ENCODE peak calls at places on chromosomes 6 and 20, in four cellular contexts. A is HepG2, I is WTC11, S is K562. T is an unnamed sample.

GRCh38 chr6:167782698-167783517 is 43.8 kb upstream of the AFDN start:
- DNase-seq in I (no peak), S (no peak), A (peak), T (no peak)

GRCh38 chr6:26552640-26553189 is 14.5 kb downstream of the HMGN4 start:
- DNase-seq in I (no peak), S (no peak), A (no peak), T (no peak)

GRCh38 chr6:16129623-16130243 is 847 bp downstream of the MYLIP start:
- DNase-seq in I (peak), S (peak), A (no peak), T (no peak)

GRCh38 chr6:109441069-109441816 is 719 bp downstream of the SMPD2 start:
- DNase-seq in S (peak), A (peak), I (peak), T (peak)

GRCh38 chr6:125945378-125946141 is 11.0 kb upstream of the HINT3 start:
- DNase-seq in S (peak), I (no peak), A (peak), T (peak)

GRCh38 chr6:7106215-7106751 is 1.5 kb upstream of the RREB1 start:
- DNase-seq in S (peak), A (peak), I (no peak), T (no peak)

GRCh38 chr20:25242231-25242630 is 5.7 kb upstream of the PYGB start:
- DNase-seq in A (no peak), S (no peak), I (no peak), T (no peak)

GRCh38 chr6:15715060-15715459 is 52.2 kb upstream of the DTNBP1 start:
- DNase-seq in A (no peak), S (no peak), I (no peak), T (no peak)

GRCh38 chr20:61731363-61732181 is 334.1 kb downstream of the TAF4 start:
- DNase-seq in S (no peak), A (no peak), I (no peak), T (peak)

GRCh38 chr6:122198922-122199321 is 200.5 kb upstream of the HSF2 start:
- DNase-seq in I (no peak), S (no peak), A (no peak), T (no peak)

GRCh38 chr20:47380481-47380880 is 24.0 kb upstream of the ZMYND8 start:
- DNase-seq in A (no peak), S (no peak), I (no peak), T (no peak)

GRCh38 chr6:43461936-43462335 is 6.6 kb upstream of the DLK2 start:
- DNase-seq in A (no peak), S (no peak), I (no peak), T (no peak)

GRCh38 chr20:48006036-48006833 is 221.0 kb upstream of the SULF2 start:
- DNase-seq in A (no peak), I (no peak), S (no peak), T (no peak)

GRCh38 chr20:17427646-17428045 is 103.5 kb downstream of the BFSP1 start:
- DNase-seq in S (no peak), I (no peak), A (no peak), T (no peak)

GRCh38 chr6:132511836-132512230 is 1.1 kb downstream of the STX7 start:
- DNase-seq in S (peak), I (no peak), A (no peak), T (no peak)

GRCh38 chr6:46040288-46040687 is 24.6 kb upstream of the CLIC5 start:
- DNase-seq in S (no peak), I (no peak), A (no peak), T (no peak)

GRCh38 chr6:114432380-114432779 is 89.6 kb upstream of the HS3ST5 start:
- DNase-seq in I (no peak), A (no peak), S (no peak), T (no peak)

GRCh38 chr6:32114853-32115252 is 5.7 kb upstream of the TNXB start:
- DNase-seq in A (no peak), I (no peak), S (no peak), T (no peak)

GRCh38 chr6:30360139-30360538 is 15.2 kb downstream of the RPP21 start:
- DNase-seq in I (no peak), S (no peak), A (no peak), T (no peak)

GRCh38 chr20:35404614-35405259 is 7.0 kb downstream of the UQCC1 start:
- DNase-seq in I (no peak), A (no peak), S (no peak), T (no peak)

GRCh38 chr20:34215711-34216381 is 25.4 kb upstream of the ASIP start:
- DNase-seq in S (peak), A (peak), I (peak), T (peak)

GRCh38 chr6:127402890-127403617 is 56.1 kb downstream of the KIAA0408 start:
- DNase-seq in A (no peak), S (no peak), I (no peak), T (no peak)

GRCh38 chr6:52123234-52123633 is 35.8 kb upstream of the PKHD1 start:
- DNase-seq in S (no peak), A (no peak), I (no peak), T (no peak)

GRCh38 chr6:138944412-138944811 is 43.6 kb downstream of the REPS1 start:
- DNase-seq in S (peak), A (no peak), I (no peak), T (peak)

GRCh38 chr6:152309648-152310047 is 327.5 kb downstream of the SYNE1 start:
- DNase-seq in S (no peak), I (no peak), A (no peak), T (no peak)

GRCh38 chr20:23147964-23148720 is 62.0 kb upstream of the CD93 start:
- DNase-seq in S (peak), I (no peak), A (peak), T (peak)

GRCh38 chr6:72622094-72622540 is 253 bp downstream of the KCNQ5 start:
- DNase-seq in S (peak), I (peak), A (no peak), T (peak)

GRCh38 chr6:84779380-84779779 is 15.0 kb upstream of the TBX18 start:
- DNase-seq in A (no peak), I (no peak), S (no peak), T (no peak)

GRCh38 chr6:155186052-155186658 is 77.7 kb upstream of the CLDN20 start:
- DNase-seq in I (no peak), S (no peak), A (no peak), T (no peak)

GRCh38 chr6:168033791-168034190 is 36.3 kb downstream of the KIF25 start:
- DNase-seq in S (no peak), A (no peak), I (no peak), T (no peak)

GRCh38 chr6:162198925-162199324 is 528.6 kb downstream of the PRKN start:
- DNase-seq in I (peak), S (no peak), A (peak), T (no peak)
- TF ChIP-seq USF2 in I (no peak), S (no peak), A (no peak), T (no peak)

DNA sequence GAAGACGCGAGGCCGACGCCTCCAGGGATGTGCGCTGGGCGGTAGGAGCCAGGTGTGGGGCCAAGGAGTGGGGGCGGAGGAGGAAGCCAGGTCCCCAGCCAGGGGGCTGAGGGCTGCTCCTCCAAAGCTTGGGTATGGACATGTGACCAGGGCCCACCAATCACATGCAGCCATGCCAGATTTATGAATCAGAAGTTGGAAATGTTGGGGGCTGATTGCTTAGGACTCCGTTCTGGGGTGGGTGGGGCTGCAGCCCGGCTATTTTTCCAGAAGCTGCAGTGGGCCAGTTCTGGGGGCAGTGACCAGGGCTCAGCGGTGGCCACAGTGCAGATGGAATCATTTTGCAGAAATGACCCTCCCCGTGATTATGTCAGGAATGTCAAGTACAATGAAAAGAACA is 96.0 kb downstream of the CEBPB start:
- DNase-seq in A (no peak), S (no peak), I (no peak), T (peak)
- TF ChIP-seq HMGXB4 in A (no peak), S (no peak), I (no peak), T (no peak)

GRCh38 chr6:102064142-102064541 is 670.6 kb downstream of the GRIK2 start:
- DNase-seq in I (no peak), A (no peak), S (no peak), T (no peak)
- TF ChIP-seq USF2 in I (no peak), A (no peak), S (no peak), T (no peak)

DNA sequence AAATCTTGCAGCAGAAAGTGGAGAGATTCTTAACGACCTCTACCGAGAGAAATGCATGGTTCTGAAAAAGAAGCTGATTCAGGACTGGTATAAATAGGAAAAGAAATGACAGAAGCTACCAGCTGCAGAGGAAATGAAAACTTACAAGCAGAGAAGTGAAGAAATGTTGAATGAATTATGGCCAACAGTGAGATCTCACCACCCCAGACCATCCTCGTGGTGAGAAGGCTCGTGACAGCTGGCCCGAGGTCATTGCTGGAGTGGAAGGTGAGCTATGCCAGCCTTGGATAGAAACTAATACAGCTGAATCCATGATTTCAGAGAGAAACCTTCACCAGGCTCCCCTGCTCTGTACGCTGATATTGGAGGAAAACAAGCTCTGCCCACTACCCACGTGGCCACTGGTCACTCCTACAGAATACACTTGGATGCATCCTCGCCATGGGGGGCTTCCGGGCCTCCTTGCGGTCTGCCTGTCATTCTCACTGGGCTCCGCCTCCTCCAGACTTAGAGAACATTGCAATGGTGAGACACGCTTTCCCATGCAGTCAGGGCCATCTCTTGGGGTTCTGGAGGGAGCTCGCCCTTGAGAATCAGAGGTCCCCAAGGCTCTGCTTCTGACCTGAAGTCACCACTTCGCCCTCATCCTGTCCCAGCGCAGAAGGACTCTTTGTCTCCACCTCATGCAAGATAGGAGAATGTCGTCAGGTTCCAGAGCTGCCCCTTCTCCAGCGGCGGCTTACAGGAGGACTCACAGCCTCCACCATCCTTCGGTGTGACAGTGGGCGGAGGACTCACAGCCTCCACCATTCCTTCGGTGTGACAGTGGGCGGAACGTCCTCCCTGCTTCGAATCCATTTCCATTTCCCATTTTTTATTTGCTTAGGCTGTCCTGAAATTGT is 10.6 kb upstream of the TUBB2B start:
- DNase-seq in A (no peak), S (peak), I (no peak), T (no peak)
- TF ChIP-seq HMGXB4 in A (no peak), S (no peak), I (no peak), T (no peak)

DNA sequence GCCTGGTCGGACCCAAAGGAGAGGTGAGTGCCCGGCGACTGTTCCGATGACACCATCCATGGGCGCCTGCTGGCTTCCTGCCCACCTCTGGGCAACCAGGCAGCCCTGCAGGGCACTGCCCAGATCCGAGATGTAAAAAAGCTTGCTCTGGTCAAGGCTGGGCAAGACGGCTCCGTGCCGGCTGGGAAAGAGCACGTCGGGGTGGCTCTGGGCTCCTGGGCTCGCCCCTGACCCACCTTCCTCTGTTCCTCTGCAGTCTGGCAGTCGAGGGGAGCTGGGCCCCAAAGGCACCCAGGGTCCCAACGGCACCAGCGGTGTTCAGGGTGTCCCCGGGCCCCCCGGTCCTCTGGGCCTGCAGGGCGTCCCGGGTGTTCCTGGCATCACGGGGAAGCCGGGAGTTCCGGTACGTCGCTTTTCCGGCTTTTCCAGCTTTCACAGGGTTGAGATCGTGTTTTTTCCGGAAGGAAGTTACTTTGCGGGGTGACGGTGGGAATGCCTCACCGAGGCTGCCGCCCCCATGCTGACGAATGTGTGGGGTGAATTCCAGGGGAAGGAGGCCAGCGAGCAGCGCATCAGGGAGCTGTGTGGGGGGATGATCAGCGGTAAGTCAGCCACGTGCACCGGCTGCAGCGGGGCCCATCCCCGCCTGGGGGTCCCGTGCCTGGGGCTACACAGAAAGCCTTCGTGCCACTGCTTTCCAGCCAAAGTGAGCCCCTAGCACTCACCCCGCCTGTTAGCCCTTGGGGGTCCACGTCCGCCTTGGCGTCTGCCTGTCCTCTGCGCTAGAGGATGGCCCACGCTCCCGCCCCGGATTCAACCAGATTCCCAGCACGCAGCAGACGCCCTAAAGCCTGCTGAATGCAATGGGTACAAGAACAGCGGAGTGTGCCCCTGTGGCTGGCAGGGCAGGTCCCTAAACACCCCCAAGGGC is 19.3 kb downstream of the COL9A3 start:
- DNase-seq in I (no peak), A (no peak), S (no peak), T (no peak)
- TF ChIP-seq USF2 in I (no peak), A (no peak), S (no peak), T (no peak)

GRCh38 chr6:148443798-148444560 is 101.3 kb downstream of the SASH1 start:
- DNase-seq in S (no peak), A (no peak), I (no peak), T (no peak)

GRCh38 chr6:148440021-148440420 is 97.4 kb downstream of the SASH1 start:
- DNase-seq in I (no peak), S (no peak), A (no peak), T (no peak)

GRCh38 chr6:148440877-148441453 is 98.3 kb downstream of the SASH1 start:
- DNase-seq in I (no peak), A (peak), S (no peak), T (peak)

GRCh38 chr6:148438593-148438992 is 96.0 kb downstream of the SASH1 start:
- DNase-seq in A (no peak), S (no peak), I (no peak), T (no peak)

GRCh38 chr6:148441454-148441911 is 98.8 kb downstream of the SASH1 start:
- DNase-seq in S (no peak), A (peak), I (no peak), T (peak)
- TF ChIP-seq HMGXB4 in S (no peak), A (no peak), I (no peak), T (no peak)

DNA sequence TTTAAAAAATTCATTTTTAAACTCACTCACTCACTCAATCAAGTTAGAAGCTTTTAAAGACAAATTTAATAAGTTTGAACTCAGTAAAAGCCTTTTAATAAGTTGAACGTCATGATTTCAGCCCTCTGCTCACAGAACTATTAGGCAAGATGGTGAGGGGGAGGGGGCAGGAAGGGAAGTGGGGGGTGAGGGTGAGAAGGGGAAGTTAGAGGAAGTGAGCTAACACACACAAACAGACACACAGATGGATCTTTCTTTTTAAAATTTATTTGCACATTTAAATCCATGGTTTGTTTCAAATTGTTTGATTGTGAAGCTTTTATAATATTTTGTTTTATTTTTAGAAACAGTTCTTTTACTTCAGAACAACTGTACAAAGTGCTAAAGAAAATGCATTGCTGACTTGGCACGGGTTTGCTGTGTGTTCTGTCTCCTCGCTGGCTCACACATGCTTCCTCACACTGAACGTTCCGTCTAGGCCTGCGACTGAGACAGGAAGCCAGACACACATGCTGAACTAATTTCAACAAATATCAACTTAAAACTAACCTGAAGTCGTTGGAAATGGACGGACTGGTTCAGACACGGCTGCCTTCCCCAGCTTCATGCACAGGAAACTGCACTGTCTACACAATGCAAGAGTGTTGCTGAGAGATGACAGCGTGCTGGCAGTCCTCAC is 7.9 kb upstream of the ZBP1 start:
- DNase-seq in S (no peak), A (no peak), I (no peak), T (no peak)
- TF ChIP-seq USF2 in S (no peak), A (no peak), I (no peak), T (no peak)

DNA sequence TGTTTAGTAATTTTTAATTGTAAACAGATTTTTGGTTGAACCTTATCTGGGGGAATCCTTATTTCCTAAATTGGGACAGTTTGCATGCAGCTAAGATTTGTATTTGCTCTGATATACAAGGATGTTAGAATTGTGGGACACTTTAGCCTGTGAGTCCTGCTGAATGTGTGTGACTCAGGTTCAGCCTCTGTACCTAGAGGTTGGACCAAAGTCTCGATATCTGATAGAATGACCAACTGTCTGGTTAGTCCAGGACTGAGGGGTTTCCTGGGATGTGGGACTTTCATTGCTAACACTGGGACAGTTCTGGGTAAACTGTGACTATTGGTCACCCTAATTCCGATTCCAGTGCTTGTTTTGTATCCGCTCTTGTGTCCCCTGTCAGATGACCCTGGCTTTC is 20.2 kb upstream of the TULP4 start:
- DNase-seq in A (no peak), I (no peak), S (no peak), T (no peak)
- TF ChIP-seq HMGXB4 in A (no peak), I (no peak), S (no peak), T (no peak)

GRCh38 chr20:36624068-36624813 is 18.7 kb downstream of the RAB5IF start:
- DNase-seq in A (peak), I (peak), S (no peak), T (no peak)
- TF ChIP-seq USF2 in A (no peak), I (no peak), S (no peak), T (no peak)

T was measured in A549.